ENCODE peak calls at places on chromosomes 7 and 10, in six cellular contexts. H is GM23338, U is AG10803, I is GM12865, R is cardiac muscle cell, B is NB4. M is an unnamed sample.

GRCh38 chr10:125152646-125153368 is 7.6 kb downstream of the CTBP2 start:
- DNase-seq in H (no peak), U (peak), I (no peak), R (no peak), B (no peak), M (no peak)

GRCh38 chr10:12729885-12730284 is 271.6 kb downstream of the CCDC3 start:
- DNase-seq in H (peak), U (no peak), I (no peak), R (peak), B (peak), M (no peak)

GRCh38 chr10:27319752-27320561 is 79.4 kb upstream of the ACBD5 start:
- DNase-seq in H (peak), U (peak), I (peak), R (peak), B (peak), M (no peak)

GRCh38 chr7:95155965-95156364 is 168.4 kb downstream of the PON1 start:
- DNase-seq in H (no peak), U (no peak), I (no peak), R (no peak), B (no peak), M (no peak)

GRCh38 chr7:105353752-105354328 is 34.9 kb downstream of the SRPK2 start:
- DNase-seq in H (no peak), U (peak), I (peak), R (no peak), B (peak), M (no peak)

GRCh38 chr7:139976055-139976837 is 86.5 kb downstream of the PARP12 start:
- DNase-seq in H (no peak), U (no peak), I (no peak), R (no peak), B (no peak), M (no peak)

GRCh38 chr7:64625114-64626082 is 40.5 kb upstream of the ZNF107 start:
- DNase-seq in H (peak), U (no peak), I (peak), R (no peak), B (peak), M (no peak)

GRCh38 chr10:101601541-101601940 is 13.4 kb downstream of the DPCD start:
- DNase-seq in H (no peak), U (no peak), I (no peak), R (peak), B (no peak), M (no peak)

GRCh38 chr7:155000795-155001194 is 2.1 kb downstream of the PAXIP1 start:
- DNase-seq in H (peak), U (no peak), I (peak), R (no peak), B (peak), M (no peak)

GRCh38 chr10:29208816-29209215 is 80.1 kb upstream of the LYZL1 start:
- DNase-seq in H (no peak), U (no peak), I (no peak), R (no peak), B (no peak), M (no peak)

GRCh38 chr7:133775201-133775600 is 351.9 kb upstream of the LRGUK start:
- DNase-seq in H (no peak), U (no peak), I (no peak), R (no peak), B (no peak), M (peak)

GRCh38 chr7:101166909-101167644 is 1.7 kb upstream of the VGF start:
- DNase-seq in H (peak), U (no peak), I (no peak), R (no peak), B (no peak), M (no peak)

GRCh38 chr10:122126763-122127659 is 138.0 kb downstream of the TACC2 start:
- DNase-seq in H (peak), U (peak), I (no peak), R (peak), B (peak), M (no peak)

DNA sequence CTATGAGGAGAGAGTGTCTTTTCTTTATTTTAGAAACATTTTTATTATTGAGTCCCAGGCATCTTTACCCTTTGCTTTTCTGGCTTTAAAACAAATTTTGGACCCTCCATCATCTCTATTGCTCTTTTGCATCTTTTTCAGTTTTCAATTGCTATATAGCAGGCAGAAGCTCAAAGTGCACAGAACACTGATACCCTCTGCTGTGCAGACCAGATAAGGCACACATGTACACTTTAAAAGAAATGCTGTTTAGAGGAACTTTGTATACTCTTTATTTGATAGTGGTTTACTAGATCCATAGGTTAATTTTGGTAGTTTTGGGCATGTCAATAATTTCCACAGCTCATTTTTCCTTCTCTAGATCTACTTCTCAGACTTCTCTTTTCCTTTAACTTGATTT is 324.2 kb downstream of the SH2D4B start:
- DNase-seq in H (no peak), U (no peak), I (no peak), R (no peak), B (no peak), M (no peak)
- TF ChIP-seq CTCF in H (no peak), U (no peak), I (peak), R (no peak), B (no peak), M (peak)

GRCh38 chr7:66379761-66380160 is 174.6 kb downstream of the TPST1 start:
- DNase-seq in H (no peak), U (peak), I (no peak), R (no peak), B (peak), M (no peak)

GRCh38 chr7:66377045-66377444 is 171.9 kb downstream of the TPST1 start:
- DNase-seq in H (no peak), U (no peak), I (no peak), R (no peak), B (no peak), M (no peak)

GRCh38 chr7:66377714-66378113 is 172.6 kb downstream of the TPST1 start:
- DNase-seq in H (no peak), U (no peak), I (no peak), R (no peak), B (no peak), M (no peak)

GRCh38 chr7:66374141-66374540 is 169.0 kb downstream of the TPST1 start:
- DNase-seq in H (no peak), U (no peak), I (no peak), R (no peak), B (no peak), M (no peak)

DNA sequence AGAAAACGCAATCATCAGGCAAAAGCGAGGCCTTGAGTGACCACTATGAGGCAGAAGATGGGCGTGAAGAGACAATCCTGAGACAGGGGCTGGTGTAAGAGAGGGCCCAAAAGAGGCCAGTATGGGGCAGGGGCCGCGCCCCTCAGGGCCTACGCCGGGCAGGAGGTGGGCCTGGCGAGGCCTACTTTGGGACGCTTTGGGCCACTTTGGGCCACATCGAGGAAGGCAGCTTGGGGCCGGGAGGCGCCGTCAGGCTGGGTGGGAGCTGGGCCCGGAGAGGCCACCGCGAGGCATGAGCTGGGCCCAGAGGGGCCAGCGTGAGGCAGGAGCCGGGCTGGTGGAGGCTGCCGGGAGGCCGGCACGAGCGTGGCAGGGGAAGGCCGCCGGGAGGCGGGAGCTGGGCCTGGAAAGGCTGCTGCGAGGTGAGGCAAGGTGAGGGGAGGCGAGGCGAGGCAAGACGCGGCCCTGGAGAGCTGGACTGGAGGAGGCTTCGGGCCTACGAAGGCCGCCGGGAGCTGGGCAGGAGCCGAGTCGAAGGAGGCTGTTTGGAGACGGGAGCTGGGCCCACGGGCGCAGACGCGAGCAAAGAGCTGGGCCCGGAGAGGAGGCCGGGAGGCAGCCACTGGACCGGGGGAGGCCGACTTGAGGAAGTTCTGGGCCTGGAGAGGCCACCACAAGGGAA is 171.3 kb downstream of the TPST1 start:
- DNase-seq in H (peak), U (no peak), I (no peak), R (no peak), B (no peak), M (no peak)
- H3K4me3 ChIP-seq in H (no peak), U (no peak), I (no peak), R (no peak), B (no peak), M (no peak)

DNA sequence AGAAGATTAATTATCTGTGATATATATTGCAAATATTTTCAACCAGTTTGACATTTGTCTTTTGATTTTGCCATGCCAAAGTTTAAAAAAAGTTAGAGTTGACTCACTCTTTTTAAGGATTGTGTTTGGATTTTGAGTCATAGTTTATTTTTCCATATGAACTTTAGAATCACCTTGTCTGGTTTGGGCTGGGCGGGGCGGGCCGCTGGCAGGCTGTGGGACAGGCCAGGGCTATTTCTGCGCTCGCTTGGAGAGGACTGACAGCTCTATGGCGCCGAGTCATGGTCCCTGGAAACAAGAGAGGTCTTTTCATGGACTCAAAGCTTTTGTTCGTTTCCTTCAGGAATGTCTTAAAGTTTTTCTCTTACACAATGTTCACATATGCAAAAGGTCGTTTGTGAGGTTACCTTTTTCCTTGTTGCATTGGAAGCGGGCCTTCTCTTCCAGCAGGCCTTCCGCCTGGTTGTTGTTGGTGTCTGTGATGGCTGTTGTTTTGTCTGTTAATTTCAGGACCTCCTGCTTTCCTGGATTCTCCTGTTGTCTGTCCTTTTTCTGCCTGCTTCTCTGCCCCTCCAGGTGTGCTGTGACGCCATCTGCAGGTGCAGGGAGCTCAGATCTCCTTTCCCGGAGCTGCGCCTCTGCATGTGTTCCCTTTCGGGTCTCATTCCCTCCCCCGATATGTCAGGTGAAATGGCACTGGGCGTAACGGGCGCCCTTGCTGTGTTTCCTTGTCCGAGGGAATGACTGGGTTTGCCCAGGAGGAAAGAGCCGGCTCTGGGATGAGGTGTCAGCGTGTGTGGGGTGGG is 53.8 kb downstream of the INPP5A start:
- DNase-seq in H (peak), U (peak), I (no peak), R (no peak), B (no peak), M (no peak)
- TF ChIP-seq CTCF in H (peak), U (no peak), I (no peak), R (no peak), B (no peak), M (peak)

GRCh38 chr10:73965890-73966768 is 31.8 kb upstream of the VCL start:
- DNase-seq in H (peak), U (peak), I (no peak), R (peak), B (no peak), M (no peak)
- H3K4me3 ChIP-seq in H (peak), U (no peak), I (no peak), R (no peak), B (no peak), M (no peak)

GRCh38 chr10:130452096-130452495 is 315.9 kb downstream of the GLRX3 start:
- DNase-seq in H (no peak), U (no peak), I (no peak), R (no peak), B (no peak), M (no peak)
- TF ChIP-seq CTCF in H (no peak), U (no peak), I (no peak), R (no peak), B (no peak), M (no peak)

DNA sequence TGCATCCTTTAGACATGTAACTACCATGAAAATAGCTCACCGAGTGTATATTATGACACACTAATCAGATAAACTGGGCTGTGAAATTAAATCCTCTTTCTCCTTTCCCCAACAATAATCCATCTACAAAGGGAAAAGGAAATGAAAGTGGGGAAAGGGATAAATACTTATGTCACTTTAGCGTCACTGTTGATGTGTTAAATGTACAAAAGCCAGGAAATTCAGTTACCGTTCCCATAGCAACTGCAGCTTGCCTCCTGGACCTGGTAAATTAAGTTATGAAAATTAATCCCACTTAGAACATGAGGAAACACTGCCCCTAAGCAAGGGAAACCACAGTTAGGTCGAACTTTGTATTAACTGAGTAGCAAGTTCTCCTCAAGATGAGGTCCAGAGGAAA is 338.2 kb upstream of the AOAH start:
- DNase-seq in H (no peak), U (no peak), I (no peak), R (no peak), B (no peak), M (no peak)
- H3K4me3 ChIP-seq in H (no peak), U (no peak), I (no peak), R (no peak), B (no peak), M (no peak)

DNA sequence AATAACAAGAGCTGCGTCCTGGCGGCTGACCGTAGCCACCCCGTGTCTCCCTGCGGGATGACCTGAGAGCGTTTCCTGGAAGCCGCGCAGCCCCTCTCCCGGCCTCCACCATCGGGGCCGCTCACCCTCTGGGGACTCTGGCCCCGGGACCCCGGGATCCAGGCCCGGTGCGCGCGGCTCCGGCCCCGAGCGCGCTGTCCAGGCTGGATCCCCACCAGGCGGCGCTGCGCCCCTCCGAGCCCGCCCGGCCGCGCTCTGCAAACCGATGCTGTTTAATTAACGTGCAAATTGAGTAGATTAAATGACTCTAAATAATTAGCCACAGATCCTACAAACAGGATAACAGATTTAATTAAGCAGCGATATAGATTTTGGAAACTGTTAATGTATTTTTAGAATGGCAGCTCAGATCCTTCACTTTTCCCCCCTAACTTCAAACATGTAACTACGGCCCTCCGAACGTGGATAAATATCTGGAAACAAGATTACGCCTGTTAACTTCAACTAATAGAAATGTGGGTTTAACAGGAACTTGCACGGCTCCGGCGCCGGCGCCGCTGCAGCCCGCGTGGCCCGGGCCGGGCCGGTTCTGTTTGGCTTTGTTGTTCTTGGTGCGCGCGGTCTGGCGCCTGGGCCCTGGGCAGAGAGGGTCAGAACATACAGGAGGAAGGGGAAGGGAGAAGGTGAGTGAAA is 7.1 kb upstream of the UNCX start:
- DNase-seq in H (peak), U (no peak), I (no peak), R (peak), B (peak), M (no peak)
- TF ChIP-seq CTCF in H (peak), U (peak), I (peak), R (peak), B (peak), M (peak)

GRCh38 chr7:25180946-25181345 is 47.3 kb downstream of the NPVF start:
- DNase-seq in H (peak), U (no peak), I (no peak), R (no peak), B (peak), M (no peak)
- H3K4me3 ChIP-seq in H (no peak), U (peak), I (no peak), R (no peak), B (no peak), M (no peak)

DNA sequence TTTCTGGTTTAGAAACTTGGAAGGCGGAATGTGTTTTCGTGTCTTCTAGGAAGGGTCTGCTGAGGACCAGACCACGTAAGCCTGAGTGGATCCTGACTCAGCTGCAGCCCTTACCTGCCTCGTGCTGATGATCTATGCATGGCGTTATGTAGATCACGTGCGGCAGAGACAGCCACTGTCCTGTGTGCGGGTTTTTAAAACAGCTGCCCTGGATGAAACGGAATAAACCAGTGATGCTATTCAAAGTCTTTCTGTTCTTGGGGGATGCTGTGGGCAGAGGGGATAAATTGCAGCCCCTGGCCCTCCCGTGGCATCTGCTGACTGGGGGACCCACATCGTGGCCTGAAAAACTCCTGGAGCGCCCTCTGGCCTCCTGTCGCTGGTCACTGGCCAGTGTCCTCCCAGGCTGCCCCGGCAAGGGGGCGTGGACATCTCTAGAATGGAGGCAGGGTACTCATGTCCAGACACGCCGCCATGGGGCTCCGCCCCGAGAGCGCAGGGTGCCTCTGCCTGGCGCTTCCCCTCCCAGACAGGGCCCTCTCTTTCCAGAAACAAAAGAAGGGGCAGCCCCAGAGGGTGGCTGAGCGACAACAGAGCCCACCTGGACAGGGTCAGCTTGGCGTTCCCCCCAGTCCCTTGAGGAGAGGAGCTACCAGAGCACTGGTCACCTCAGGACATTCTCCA is 13.2 kb downstream of the ALKBH4 start:
- DNase-seq in H (peak), U (peak), I (no peak), R (peak), B (no peak), M (no peak)
- TF ChIP-seq CTCF in H (no peak), U (no peak), I (no peak), R (no peak), B (no peak), M (no peak)

M was measured in LNCaP clone FGC.